ENCODE peak calls at places on chromosomes 3 and 15, in seven cellular contexts. S, F, I, K, G, Y and B are unnamed samples.

GRCh38 chr15:80953001-80953952 is 36.3 kb downstream of the MESD start:
- DNase-seq in S (no peak), F (no peak), I (peak; percentile 39), K (no peak), G (no peak), Y (no peak), B (no peak)

GRCh38 chr3:141877911-141878310 is 1.5 kb downstream of the ATP1B3 start:
- DNase-seq in S (no peak), F (no peak), I (peak; percentile 62), K (no peak), G (no peak), Y (no peak), B (peak; percentile 63)

GRCh38 chr15:56752986-56753385 is 19.7 kb upstream of the ZNF280D start:
- DNase-seq in S (no peak), F (no peak), I (no peak), K (no peak), G (no peak), Y (no peak), B (peak; percentile 48)

GRCh38 chr3:155096303-155097008 is 16.3 kb downstream of the MME start:
- DNase-seq in S (no peak), F (no peak), I (no peak), K (no peak), G (no peak), Y (no peak), B (no peak)

GRCh38 chr15:83305696-83306291 is 21.3 kb upstream of the BNC1 start:
- DNase-seq in S (no peak), F (no peak), I (no peak), K (no peak), G (no peak), Y (no peak), B (peak; percentile 31)

GRCh38 chr3:157102098-157102497 is 57.8 kb downstream of the CCNL1 start:
- DNase-seq in S (no peak), F (no peak), I (no peak), K (no peak), G (no peak), Y (no peak), B (no peak)

GRCh38 chr3:153633407-153633806 is 471.4 kb downstream of the RAP2B start:
- DNase-seq in S (no peak), F (no peak), I (no peak), K (no peak), G (no peak), Y (no peak), B (no peak)

GRCh38 chr15:57551717-57552677 is 39.7 kb upstream of the MYZAP start:
- DNase-seq in S (no peak), F (peak; percentile 52), I (peak; percentile 43), K (peak; percentile 73), G (no peak), Y (no peak), B (peak; percentile 80)

GRCh38 chr3:69009559-69010410 is 3.7 kb downstream of the EOGT start:
- DNase-seq in S (no peak), F (peak; percentile 86), I (peak; percentile 41), K (no peak), G (no peak), Y (peak; percentile 93), B (peak; percentile 88)

GRCh38 chr3:64343692-64344440 is 118.6 kb upstream of the PRICKLE2 start:
- DNase-seq in S (no peak), F (no peak), I (peak; percentile 75), K (no peak), G (no peak), Y (no peak), B (peak; percentile 57)

GRCh38 chr3:54271118-54271517 is 148.8 kb downstream of the CACNA2D3 start:
- DNase-seq in S (no peak), F (no peak), I (no peak), K (no peak), G (no peak), Y (no peak), B (no peak)

GRCh38 chr3:5188419-5189405 is 1.2 kb downstream of the EDEM1 start:
- DNase-seq in S (no peak), F (no peak), I (peak; percentile 40), K (peak; percentile 15), G (peak; percentile 94), Y (no peak), B (peak; percentile 48)

GRCh38 chr3:33125840-33126239 is 12.0 kb downstream of the CRTAP start:
- DNase-seq in S (no peak), F (no peak), I (no peak), K (no peak), G (no peak), Y (no peak), B (no peak)

GRCh38 chr15:81189583-81190283 is 6.9 kb upstream of the IL16 start:
- DNase-seq in S (no peak), F (peak; percentile 98), I (peak; percentile 94), K (no peak), G (no peak), Y (peak; percentile 95), B (peak; percentile 97)

GRCh38 chr15:82139823-82140268 is 94.0 kb upstream of the MEX3B start:
- DNase-seq in S (no peak), F (no peak), I (peak; percentile 67), K (peak; percentile 38), G (no peak), Y (no peak), B (peak; percentile 93)

GRCh38 chr15:101597360-101597928 is 54.7 kb downstream of the TM2D3 start:
- DNase-seq in S (no peak), F (no peak), I (no peak), K (no peak), G (no peak), Y (no peak), B (no peak)

DNA sequence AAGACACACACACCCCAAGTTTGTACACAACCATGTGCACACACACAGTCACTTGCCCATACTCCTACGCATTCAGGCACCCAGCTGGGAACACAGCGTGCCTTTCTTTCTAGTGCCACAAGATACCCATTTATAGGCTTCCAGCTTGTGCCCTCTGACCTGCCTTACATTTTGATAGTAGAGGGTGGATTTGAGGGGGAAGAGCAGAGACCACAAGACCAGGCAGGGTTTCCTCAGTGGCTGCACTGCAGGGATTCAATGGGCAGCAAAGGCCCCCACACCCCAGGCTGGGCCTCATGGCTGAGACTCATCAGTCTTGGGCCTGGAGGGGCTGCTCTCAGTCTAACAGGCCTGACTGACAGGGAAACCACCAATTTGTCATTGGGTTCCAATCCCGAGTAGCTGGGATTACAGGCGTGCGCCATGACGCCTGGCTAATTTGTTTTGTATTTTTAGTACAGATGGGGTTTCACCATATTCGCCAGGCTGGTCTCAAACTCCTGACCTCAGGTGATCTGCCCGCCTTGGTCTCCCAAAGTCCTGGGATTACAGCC is 18.8 kb upstream of the ANKDD1A start:
- DNase-seq in S (no peak), F (no peak), I (no peak), K (no peak), G (no peak), Y (no peak), B (no peak)
- H3K4me3 ChIP-seq in S (no peak overlapping the region), F (no peak overlapping the region), I (no peak overlapping the region), K (no peak overlapping the region), G (no peak overlapping the region), Y (no peak overlapping the region), B (no peak overlapping the region)

DNA sequence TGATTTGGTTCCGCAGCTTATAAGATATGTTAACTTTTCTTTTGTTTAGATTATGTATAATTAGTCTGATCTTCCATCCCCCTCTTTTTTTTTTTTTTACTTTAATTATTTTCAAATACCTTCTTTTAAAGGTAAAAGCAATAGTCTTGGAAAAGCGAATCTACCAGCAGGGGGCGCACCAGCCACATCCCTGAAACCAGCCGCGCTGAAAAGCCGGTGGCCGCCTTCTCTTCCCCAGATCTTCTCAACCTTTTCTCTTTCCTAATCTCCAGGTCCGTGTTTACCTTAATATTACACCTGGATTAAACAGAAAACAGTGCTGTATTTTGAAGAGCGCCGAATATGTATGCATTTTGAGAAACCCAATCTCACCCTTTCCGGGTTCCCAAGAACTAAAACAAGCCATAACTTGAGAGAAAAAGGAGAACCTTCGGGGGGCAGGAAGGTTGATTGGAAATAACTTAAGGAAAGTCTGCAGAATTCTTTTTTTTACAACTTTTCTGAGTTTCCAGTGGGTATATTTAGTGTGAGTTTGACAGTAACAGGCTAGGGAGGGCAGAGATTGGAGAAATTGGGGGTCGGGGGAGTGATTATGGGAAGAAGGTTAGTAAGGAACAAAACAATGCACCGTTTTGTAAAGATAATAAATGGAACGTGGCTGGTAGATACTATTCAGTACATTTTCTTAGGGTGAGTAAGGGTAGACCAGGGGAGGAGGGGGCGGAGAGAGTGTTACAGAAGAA is 2.0 kb upstream of the SOX2 start:
- DNase-seq in S (no peak), F (no peak), I (peak; percentile 58), K (no peak), G (peak; percentile 81), Y (no peak), B (peak; percentile 87)
- H3K4me3 ChIP-seq in S (no peak overlapping the region), F (no peak overlapping the region), I (no peak overlapping the region), K (peak overlapping the region; percentile 95), G (no peak overlapping the region), Y (no peak overlapping the region), B (no peak overlapping the region)

GRCh38 chr3:124559650-124560405 is 170.4 kb upstream of the UMPS start:
- DNase-seq in S (peak; percentile 20), F (no peak), I (peak; percentile 82), K (peak; percentile 73), G (peak; percentile 79), Y (peak; percentile 40), B (peak; percentile 95)

GRCh38 chr3:124563376-124563775 is 166.9 kb upstream of the UMPS start:
- DNase-seq in S (no peak), F (no peak), I (no peak), K (no peak), G (no peak), Y (no peak), B (no peak)

GRCh38 chr3:124558898-124559649 is 171.2 kb upstream of the UMPS start:
- DNase-seq in S (no peak), F (peak; percentile 86), I (peak; percentile 93), K (no peak), G (peak; percentile 58), Y (peak; percentile 67), B (peak; percentile 93)

GRCh38 chr3:124562769-124563168 is 167.5 kb upstream of the UMPS start:
- DNase-seq in S (no peak), F (no peak), I (no peak), K (no peak), G (no peak), Y (no peak), B (no peak)

DNA sequence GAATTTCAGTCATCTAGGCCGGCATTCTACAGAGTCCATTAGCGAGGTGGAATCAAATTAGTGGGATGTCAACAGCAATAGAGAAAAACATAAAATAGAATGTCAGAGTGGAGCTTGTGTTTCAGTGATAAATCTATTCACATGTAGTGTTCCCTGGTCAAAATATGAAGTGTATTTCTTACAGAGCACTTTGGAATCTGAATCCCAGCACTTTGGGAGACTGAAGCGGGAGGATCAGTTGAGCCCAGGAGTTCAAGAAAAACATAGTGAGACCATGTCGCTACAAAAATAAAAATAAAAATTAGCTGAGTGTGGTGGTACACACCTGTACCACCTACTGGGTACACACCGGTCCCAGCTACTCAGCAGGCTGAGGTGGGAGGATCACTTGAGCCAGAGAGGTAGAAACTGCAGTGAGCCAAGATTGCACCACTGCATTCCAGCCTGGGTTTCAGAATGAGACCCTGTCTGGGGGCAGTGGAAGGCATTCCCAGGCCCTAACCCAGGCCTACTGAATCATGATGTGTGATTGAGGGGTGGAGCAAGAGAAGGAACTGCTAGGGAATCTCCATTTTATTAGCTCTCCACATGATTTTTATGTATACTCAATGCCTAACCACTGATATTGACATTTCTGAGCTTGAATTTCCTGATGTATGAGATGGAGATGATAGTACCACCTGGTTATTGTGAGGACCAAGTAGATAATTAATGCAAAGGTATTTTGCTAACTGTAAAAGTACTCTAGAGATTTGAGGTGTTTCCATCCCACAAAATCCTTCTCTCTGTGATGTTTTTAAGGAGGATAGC is 169.6 kb upstream of the UMPS start:
- DNase-seq in S (no peak), F (no peak), I (no peak), K (no peak), G (no peak), Y (no peak), B (no peak)
- H3K4me3 ChIP-seq in S (no peak overlapping the region), F (no peak overlapping the region), I (no peak overlapping the region), K (no peak overlapping the region), G (no peak overlapping the region), Y (no peak overlapping the region), B (no peak overlapping the region)

GRCh38 chr3:6862880-6863195 is 1.9 kb downstream of the GRM7 start:
- DNase-seq in S (no peak), F (no peak), I (no peak), K (peak; percentile 20), G (no peak), Y (no peak), B (no peak)
- H3K4me3 ChIP-seq in S (no peak overlapping the region), F (no peak overlapping the region), I (no peak overlapping the region), K (no peak overlapping the region), G (no peak overlapping the region), Y (no peak overlapping the region), B (no peak overlapping the region)